ENCODE peak calls at places on chromosome 13, in six cellular contexts. One of them, this sample, is unnamed.

GRCh38 chr13:22836475-22836874 is 344.3 kb upstream of the SGCG start:
- DNase-seq in endothelial cell of umbilical vein: no peak
- DNase-seq in K562: no peak
- DNase-seq in GM12878: no peak
- DNase-seq in HepG2: no peak
- DNase-seq in A549: no peak
- DNase-seq in this sample: no peak

GRCh38 chr13:36323951-36324566 is 22.1 kb downstream of the SPART start:
- DNase-seq in HepG2: peak; percentile 29
- DNase-seq in GM12878: no peak
- DNase-seq in endothelial cell of umbilical vein: no peak
- DNase-seq in K562: no peak
- DNase-seq in A549: no peak
- DNase-seq in this sample: no peak

GRCh38 chr13:29816715-29817114 is 33.7 kb downstream of the UBL3 start:
- DNase-seq in endothelial cell of umbilical vein: no peak
- DNase-seq in A549: no peak
- DNase-seq in HepG2: no peak
- DNase-seq in GM12878: no peak
- DNase-seq in K562: no peak
- DNase-seq in this sample: no peak

GRCh38 chr13:48258002-48258401 is 25.0 kb downstream of the ITM2B start:
- DNase-seq in A549: peak; percentile 4
- DNase-seq in HepG2: peak; percentile 92
- DNase-seq in endothelial cell of umbilical vein: no peak
- DNase-seq in GM12878: no peak
- DNase-seq in K562: no peak
- DNase-seq in this sample: no peak

GRCh38 chr13:58452123-58452623 is 820.6 kb downstream of the PCDH17 start:
- DNase-seq in GM12878: no peak
- DNase-seq in A549: no peak
- DNase-seq in HepG2: peak; percentile 96
- DNase-seq in K562: no peak
- DNase-seq in endothelial cell of umbilical vein: no peak
- DNase-seq in this sample: no peak

GRCh38 chr13:90918551-90918950 is 428.9 kb upstream of the MIR17HG start:
- DNase-seq in A549: no peak
- DNase-seq in GM12878: no peak
- DNase-seq in endothelial cell of umbilical vein: no peak
- DNase-seq in K562: no peak
- DNase-seq in HepG2: no peak
- DNase-seq in this sample: no peak

GRCh38 chr13:26062853-26063444 is 11.1 kb upstream of the SHISA2 start:
- DNase-seq in K562: no peak
- DNase-seq in HepG2: peak; percentile 59
- DNase-seq in endothelial cell of umbilical vein: peak; percentile 64
- DNase-seq in A549: no peak
- DNase-seq in GM12878: no peak
- DNase-seq in this sample: peak; percentile 75

GRCh38 chr13:79741006-79741405 is 260.1 kb downstream of the NDFIP2 start:
- DNase-seq in HepG2: peak; percentile 28
- DNase-seq in endothelial cell of umbilical vein: no peak
- DNase-seq in GM12878: no peak
- DNase-seq in K562: no peak
- DNase-seq in A549: no peak
- DNase-seq in this sample: no peak

GRCh38 chr13:95075506-95075905 is 225.7 kb downstream of the ABCC4 start:
- DNase-seq in K562: no peak
- DNase-seq in A549: no peak
- DNase-seq in GM12878: no peak
- DNase-seq in endothelial cell of umbilical vein: no peak
- DNase-seq in HepG2: no peak
- DNase-seq in this sample: no peak

GRCh38 chr13:38914070-38914469 is 76.6 kb downstream of the STOML3 start:
- DNase-seq in A549: no peak
- DNase-seq in endothelial cell of umbilical vein: no peak
- DNase-seq in GM12878: no peak
- DNase-seq in K562: no peak
- DNase-seq in HepG2: no peak
- DNase-seq in this sample: no peak

GRCh38 chr13:21218351-21219043 is 42.0 kb downstream of the MRPL57 start:
- DNase-seq in endothelial cell of umbilical vein: no peak
- DNase-seq in GM12878: peak; percentile 68
- DNase-seq in HepG2: no peak
- DNase-seq in A549: no peak
- DNase-seq in K562: no peak
- DNase-seq in this sample: peak; percentile 89

GRCh38 chr13:43985437-43986051 is 105.8 kb downstream of the LACC1 start:
- DNase-seq in A549: no peak
- DNase-seq in HepG2: no peak
- DNase-seq in GM12878: no peak
- DNase-seq in K562: no peak
- DNase-seq in endothelial cell of umbilical vein: no peak
- DNase-seq in this sample: no peak

GRCh38 chr13:30314069-30314468 is 6.7 kb upstream of the KATNAL1 start:
- DNase-seq in endothelial cell of umbilical vein: no peak
- DNase-seq in K562: no peak
- DNase-seq in GM12878: no peak
- DNase-seq in A549: no peak
- DNase-seq in HepG2: no peak
- DNase-seq in this sample: no peak

GRCh38 chr13:27043013-27043412 is 128.6 kb downstream of the USP12 start:
- DNase-seq in endothelial cell of umbilical vein: peak; percentile 64
- DNase-seq in GM12878: no peak
- DNase-seq in K562: no peak
- DNase-seq in A549: peak; percentile 81
- DNase-seq in HepG2: peak; percentile 24
- DNase-seq in this sample: peak; percentile 87

GRCh38 chr13:73754727-73755292 is 379.4 kb downstream of the KLF12 start:
- DNase-seq in GM12878: no peak
- DNase-seq in A549: peak; percentile 4
- DNase-seq in endothelial cell of umbilical vein: peak; percentile 79
- DNase-seq in HepG2: peak; percentile 59
- DNase-seq in K562: peak; percentile 12
- DNase-seq in this sample: peak; percentile 58

GRCh38 chr13:67367385-67367784 is 137.2 kb upstream of the PCDH9 start:
- DNase-seq in GM12878: no peak
- DNase-seq in HepG2: no peak
- DNase-seq in A549: no peak
- DNase-seq in K562: no peak
- DNase-seq in endothelial cell of umbilical vein: no peak
- DNase-seq in this sample: no peak

GRCh38 chr13:112067871-112068305 is 939 bp downstream of the SOX1 start:
- DNase-seq in K562: no peak
- DNase-seq in GM12878: no peak
- DNase-seq in A549: no peak
- DNase-seq in endothelial cell of umbilical vein: no peak
- DNase-seq in HepG2: no peak
- DNase-seq in this sample: no peak

GRCh38 chr13:26219726-26220125 is 2.4 kb downstream of the RNF6 start:
- DNase-seq in endothelial cell of umbilical vein: no peak
- DNase-seq in HepG2: no peak
- DNase-seq in GM12878: no peak
- DNase-seq in A549: no peak
- DNase-seq in K562: no peak
- DNase-seq in this sample: no peak

GRCh38 chr13:28659611-28659970 is 661 bp downstream of the POMP start:
- DNase-seq in endothelial cell of umbilical vein: peak; percentile 69
- DNase-seq in HepG2: no peak
- DNase-seq in K562: peak; percentile 6
- DNase-seq in A549: no peak
- DNase-seq in GM12878: no peak
- DNase-seq in this sample: peak; percentile 60

GRCh38 chr13:53781941-53782340 is 753.3 kb downstream of the OLFM4 start:
- DNase-seq in GM12878: no peak
- DNase-seq in HepG2: no peak
- DNase-seq in K562: no peak
- DNase-seq in endothelial cell of umbilical vein: no peak
- DNase-seq in A549: no peak
- DNase-seq in this sample: peak; percentile 7

GRCh38 chr13:67228909-67229308 is 1.2 kb downstream of the PCDH9 start:
- DNase-seq in endothelial cell of umbilical vein: peak; percentile 33
- DNase-seq in GM12878: no peak
- DNase-seq in HepG2: no peak
- DNase-seq in K562: no peak
- DNase-seq in A549: no peak
- DNase-seq in this sample: no peak

GRCh38 chr13:30002577-30002976 is 152.2 kb upstream of the UBL3 start:
- DNase-seq in GM12878: no peak
- DNase-seq in A549: no peak
- DNase-seq in endothelial cell of umbilical vein: no peak
- DNase-seq in HepG2: no peak
- DNase-seq in K562: no peak
- DNase-seq in this sample: peak; percentile 21

GRCh38 chr13:77533875-77534788 is 1.4 kb upstream of the SCEL start:
- DNase-seq in HepG2: no peak
- DNase-seq in GM12878: no peak
- DNase-seq in endothelial cell of umbilical vein: no peak
- DNase-seq in K562: no peak
- DNase-seq in A549: no peak
- DNase-seq in this sample: peak; percentile 49

GRCh38 chr13:33057019-33057785 is 41.0 kb downstream of the KL start:
- DNase-seq in HepG2: peak; percentile 29
- DNase-seq in A549: peak; percentile 18
- DNase-seq in K562: peak; percentile 14
- DNase-seq in endothelial cell of umbilical vein: peak; percentile 45
- DNase-seq in GM12878: no peak
- DNase-seq in this sample: peak; percentile 24

GRCh38 chr13:41546372-41547252 is 89.3 kb downstream of the RGCC start:
- DNase-seq in K562: no peak
- DNase-seq in GM12878: no peak
- DNase-seq in endothelial cell of umbilical vein: no peak
- DNase-seq in HepG2: peak; percentile 21
- DNase-seq in A549: no peak
- DNase-seq in this sample: peak; percentile 50

GRCh38 chr13:20140487-20140886 is 20.4 kb downstream of the GJA3 start:
- DNase-seq in endothelial cell of umbilical vein: no peak
- DNase-seq in GM12878: no peak
- DNase-seq in K562: no peak
- DNase-seq in A549: no peak
- DNase-seq in HepG2: no peak
- DNase-seq in this sample: no peak

GRCh38 chr13:51222510-51223283 is 499 bp downstream of the FAM124A start:
- DNase-seq in K562: no peak
- DNase-seq in GM12878: no peak
- DNase-seq in A549: peak; percentile 12
- DNase-seq in endothelial cell of umbilical vein: peak; percentile 36
- DNase-seq in HepG2: no peak
- DNase-seq in this sample: peak; percentile 26

DNA sequence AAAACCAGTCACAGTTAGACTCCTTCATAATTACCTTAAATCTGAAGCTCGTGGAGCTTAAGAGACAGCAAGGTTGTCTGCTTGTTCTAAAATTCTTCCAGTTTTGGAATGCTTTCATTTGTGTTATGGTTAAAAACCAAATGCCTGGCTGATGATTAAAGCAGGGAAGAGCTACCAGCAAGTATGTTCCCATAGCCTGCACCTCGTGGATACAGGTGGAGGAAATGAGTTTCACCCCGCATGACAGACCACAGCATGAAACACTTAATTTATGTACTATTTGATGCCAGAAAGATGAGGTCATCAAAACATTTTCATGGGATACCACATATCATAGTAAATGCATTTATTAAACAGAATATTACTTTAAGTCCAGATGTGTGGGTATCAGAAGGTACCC is 416 bp upstream of the DOCK9 start:
- DNase-seq in HepG2: no peak
- DNase-seq in GM12878: no peak
- DNase-seq in K562: no peak
- DNase-seq in endothelial cell of umbilical vein: peak; percentile 92
- DNase-seq in A549: no peak
- DNase-seq in this sample: no peak
- TF ChIP-seq MYC in HepG2: no peak
- TF ChIP-seq MYC in GM12878: no peak
- TF ChIP-seq MYC in K562: no peak
- TF ChIP-seq MYC in endothelial cell of umbilical vein: peak; percentile 70
- TF ChIP-seq MYC in A549: no peak
- TF ChIP-seq MYC in this sample: no peak

GRCh38 chr13:108084840-108085239 is 130.5 kb downstream of the LIG4 start:
- DNase-seq in endothelial cell of umbilical vein: no peak
- DNase-seq in A549: no peak
- DNase-seq in K562: no peak
- DNase-seq in GM12878: no peak
- DNase-seq in HepG2: no peak
- DNase-seq in this sample: no peak

GRCh38 chr13:108083056-108083455 is 132.3 kb downstream of the LIG4 start:
- DNase-seq in HepG2: no peak
- DNase-seq in K562: no peak
- DNase-seq in GM12878: no peak
- DNase-seq in endothelial cell of umbilical vein: peak; percentile 1
- DNase-seq in A549: no peak
- DNase-seq in this sample: no peak

GRCh38 chr13:108082481-108082880 is 132.9 kb downstream of the LIG4 start:
- DNase-seq in HepG2: no peak
- DNase-seq in endothelial cell of umbilical vein: no peak
- DNase-seq in A549: no peak
- DNase-seq in K562: no peak
- DNase-seq in GM12878: no peak
- DNase-seq in this sample: no peak

GRCh38 chr13:108087813-108088212 is 127.5 kb downstream of the LIG4 start:
- DNase-seq in A549: no peak
- DNase-seq in endothelial cell of umbilical vein: no peak
- DNase-seq in K562: no peak
- DNase-seq in GM12878: no peak
- DNase-seq in HepG2: no peak
- DNase-seq in this sample: no peak

GRCh38 chr13:108086678-108087077 is 128.7 kb downstream of the LIG4 start:
- DNase-seq in K562: no peak
- DNase-seq in GM12878: no peak
- DNase-seq in HepG2: no peak
- DNase-seq in endothelial cell of umbilical vein: peak; percentile 1
- DNase-seq in A549: no peak
- DNase-seq in this sample: peak; percentile 49
- TF ChIP-seq CTCF in K562: no peak
- TF ChIP-seq CTCF in GM12878: peak; percentile 30
- TF ChIP-seq CTCF in HepG2: peak; percentile 6
- TF ChIP-seq CTCF in endothelial cell of umbilical vein: no peak
- TF ChIP-seq CTCF in A549: no peak
- TF ChIP-seq CTCF in this sample: peak; percentile 51

GRCh38 chr13:85366759-85367417 is 432.3 kb downstream of the SLITRK6 start:
- DNase-seq in endothelial cell of umbilical vein: no peak
- DNase-seq in K562: no peak
- DNase-seq in A549: no peak
- DNase-seq in GM12878: no peak
- DNase-seq in HepG2: no peak
- DNase-seq in this sample: no peak
- TF ChIP-seq MYC in endothelial cell of umbilical vein: no peak
- TF ChIP-seq MYC in K562: no peak
- TF ChIP-seq MYC in A549: no peak
- TF ChIP-seq MYC in GM12878: no peak
- TF ChIP-seq MYC in HepG2: no peak
- TF ChIP-seq MYC in this sample: no peak

GRCh38 chr13:63693696-63694095 is 2278.0 kb upstream of the PCDH20 start:
- DNase-seq in K562: no peak
- DNase-seq in endothelial cell of umbilical vein: no peak
- DNase-seq in A549: no peak
- DNase-seq in GM12878: no peak
- DNase-seq in HepG2: no peak
- DNase-seq in this sample: no peak
- TF ChIP-seq CTCF in K562: no peak
- TF ChIP-seq CTCF in endothelial cell of umbilical vein: no peak
- TF ChIP-seq CTCF in A549: no peak
- TF ChIP-seq CTCF in GM12878: no peak
- TF ChIP-seq CTCF in HepG2: no peak
- TF ChIP-seq CTCF in this sample: no peak

GRCh38 chr13:46936525-46936924 is 39.7 kb upstream of the HTR2A start:
- DNase-seq in K562: no peak
- DNase-seq in GM12878: no peak
- DNase-seq in HepG2: no peak
- DNase-seq in endothelial cell of umbilical vein: no peak
- DNase-seq in A549: no peak
- DNase-seq in this sample: no peak
- TF ChIP-seq MYC in K562: no peak
- TF ChIP-seq MYC in GM12878: no peak
- TF ChIP-seq MYC in HepG2: no peak
- TF ChIP-seq MYC in endothelial cell of umbilical vein: no peak
- TF ChIP-seq MYC in A549: no peak
- TF ChIP-seq MYC in this sample: no peak

This sample was measured in NB4.